ENCODE peak calls at places on chromosomes 4 and X, in six cellular contexts. I is tibial artery; F is AG10803; T is breast epithelium; R is Caco-2; M is CD8-positive, alpha-beta T cell. O is an unnamed sample.

GRCh38 chrX:106484233-106484632 is 127.5 kb upstream of the RADX start:
- DNase-seq in I (no peak), F (no peak), T (no peak), R (no peak), M (no peak), O (no peak)

GRCh38 chrX:11130142-11130541 is 19.0 kb downstream of the HCCS start:
- DNase-seq in I (no peak), F (no peak), T (no peak), R (no peak), M (no peak), O (no peak)

GRCh38 chrX:134999469-134999868 is 8.7 kb downstream of the SMIM10 start:
- DNase-seq in I (no peak), F (peak), T (no peak), R (peak), M (no peak), O (peak)

GRCh38 chr4:81491943-81492342 is 20.2 kb upstream of the RASGEF1B start:
- DNase-seq in I (no peak), F (no peak), T (no peak), R (no peak), M (no peak), O (no peak)

GRCh38 chr4:48322063-48322462 is 19.3 kb upstream of the SLAIN2 start:
- DNase-seq in I (no peak), F (no peak), T (no peak), R (no peak), M (no peak), O (no peak)

GRCh38 chr4:186953601-186954260 is 230.1 kb upstream of the FAT1 start:
- DNase-seq in I (no peak), F (peak), T (no peak), R (no peak), M (no peak), O (no peak)

GRCh38 chr4:6065166-6065565 is 46.9 kb upstream of the C4orf50 start:
- DNase-seq in I (no peak), F (no peak), T (no peak), R (no peak), M (no peak), O (no peak)

GRCh38 chr4:165325732-165326512 is 1.5 kb upstream of the MSMO1 start:
- DNase-seq in I (no peak), F (peak), T (no peak), R (peak), M (no peak), O (peak)

GRCh38 chrX:129761596-129761995 is 18.2 kb upstream of the SASH3 start:
- DNase-seq in I (no peak), F (no peak), T (no peak), R (no peak), M (no peak), O (no peak)

GRCh38 chr4:151866266-151866918 is 105.6 kb upstream of the GATB start:
- DNase-seq in I (no peak), F (no peak), T (no peak), R (no peak), M (no peak), O (peak)

GRCh38 chr4:19945501-19945900 is 306.2 kb upstream of the SLIT2 start:
- DNase-seq in I (no peak), F (no peak), T (no peak), R (no peak), M (no peak), O (no peak)

GRCh38 chr4:38644201-38644600 is 19.8 kb upstream of the KLF3 start:
- DNase-seq in I (no peak), F (no peak), T (no peak), R (no peak), M (no peak), O (no peak)

GRCh38 chr4:170464614-170465197 is 374.9 kb upstream of the AADAT start:
- DNase-seq in I (no peak), F (no peak), T (no peak), R (no peak), M (no peak), O (no peak)

GRCh38 chrX:114798902-114799301 is 215.0 kb downstream of the HTR2C start:
- DNase-seq in I (no peak), F (peak), T (no peak), R (no peak), M (no peak), O (peak)

GRCh38 chr4:103018391-103019318 is 850 bp downstream of the SLC9B1 start:
- DNase-seq in I (peak), F (peak), T (no peak), R (peak), M (no peak), O (no peak)

GRCh38 chr4:77959566-77960338 is 97.1 kb downstream of the MRPL1 start:
- DNase-seq in I (no peak), F (peak), T (no peak), R (peak), M (no peak), O (peak)

GRCh38 chr4:126955292-126956191 is 677.2 kb upstream of the INTU start:
- DNase-seq in I (peak), F (no peak), T (no peak), R (no peak), M (no peak), O (no peak)

GRCh38 chrX:80749404-80749803 is 60.3 kb downstream of the BRWD3 start:
- DNase-seq in I (no peak), F (no peak), T (no peak), R (no peak), M (no peak), O (no peak)

GRCh38 chrX:19624754-19625153 is 109.4 kb upstream of the MAP3K15 start:
- DNase-seq in I (no peak), F (peak), T (no peak), R (no peak), M (no peak), O (no peak)

GRCh38 chr4:183352546-183352945 is 30.3 kb upstream of the CLDN24 start:
- DNase-seq in I (no peak), F (no peak), T (no peak), R (no peak), M (no peak), O (no peak)

GRCh38 chrX:5650904-5651303 is 577.8 kb downstream of the NLGN4X start:
- DNase-seq in I (no peak), F (no peak), T (no peak), R (no peak), M (no peak), O (no peak)

GRCh38 chrX:108270280-108270679 is 167.9 kb downstream of the COL4A6 start:
- DNase-seq in I (no peak), F (no peak), T (no peak), R (no peak), M (no peak), O (no peak)

GRCh38 chr4:123345132-123345923 is 51.3 kb upstream of the SPRY1 start:
- DNase-seq in I (no peak), F (no peak), T (no peak), R (no peak), M (no peak), O (no peak)

GRCh38 chr4:179124957-179125356 is 1682.7 kb upstream of the AGA start:
- DNase-seq in I (no peak), F (no peak), T (no peak), R (no peak), M (no peak), O (no peak)

GRCh38 chr4:41985151-41985550 is 3.6 kb downstream of the DCAF4L1 start:
- DNase-seq in I (no peak), F (no peak), T (no peak), R (no peak), M (no peak), O (no peak)

GRCh38 chr4:87066403-87067119 is 131.8 kb downstream of the AFF1 start:
- DNase-seq in I (no peak), F (no peak), T (no peak), R (peak), M (no peak), O (no peak)

GRCh38 chr4:72314869-72315268 is 254.2 kb downstream of the ADAMTS3 start:
- DNase-seq in I (no peak), F (peak), T (no peak), R (no peak), M (no peak), O (peak)

GRCh38 chr4:76687730-76688441 is 210.1 kb downstream of the SOWAHB start:
- DNase-seq in I (no peak), F (no peak), T (no peak), R (no peak), M (no peak), O (no peak)

GRCh38 chr4:113825272-113825671 is 63.7 kb upstream of the CAMK2D start:
- DNase-seq in I (no peak), F (no peak), T (no peak), R (no peak), M (peak), O (no peak)

GRCh38 chrX:109578916-109579315 is 42.3 kb downstream of the NXT2 start:
- DNase-seq in I (no peak), F (no peak), T (no peak), R (no peak), M (no peak), O (no peak)

GRCh38 chr4:87227704-87228560 is 7.5 kb upstream of the KLHL8 start:
- DNase-seq in I (no peak), F (no peak), T (no peak), R (no peak), M (no peak), O (no peak)

GRCh38 chr4:187127456-187127855 is 403.8 kb upstream of the FAT1 start:
- DNase-seq in I (no peak), F (no peak), T (no peak), R (no peak), M (no peak), O (no peak)

GRCh38 chrX:37542791-37543190 is 28.7 kb upstream of the LANCL3 start:
- DNase-seq in I (no peak), F (no peak), T (no peak), R (no peak), M (no peak), O (no peak)

GRCh38 chrX:37541991-37542390 is 29.5 kb upstream of the LANCL3 start:
- DNase-seq in I (no peak), F (no peak), T (no peak), R (no peak), M (no peak), O (no peak)

GRCh38 chrX:37545066-37545465 is 26.4 kb upstream of the LANCL3 start:
- DNase-seq in I (no peak), F (no peak), T (no peak), R (no peak), M (no peak), O (no peak)

DNA sequence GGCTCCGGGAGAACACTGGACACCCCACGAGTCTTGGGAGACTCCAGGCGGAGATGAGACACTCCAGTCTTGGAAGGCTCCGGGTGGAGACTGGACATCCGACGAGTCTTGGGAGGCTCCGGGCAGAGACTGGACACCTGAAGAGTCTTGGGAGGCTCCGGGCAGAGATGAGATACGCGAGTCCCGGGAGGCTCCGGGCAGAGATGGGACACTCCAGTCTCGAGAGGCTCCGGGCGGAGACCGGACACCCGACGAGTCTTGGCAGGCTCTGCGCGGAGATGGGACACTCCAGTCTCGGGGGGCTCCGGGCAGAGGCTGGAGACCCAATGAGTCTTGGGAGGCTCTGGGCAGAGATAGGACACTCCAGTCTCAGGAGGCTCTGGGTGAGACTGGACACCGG is 28.1 kb upstream of the LANCL3 start:
- DNase-seq in I (no peak), F (no peak), T (no peak), R (no peak), M (no peak), O (no peak)
- H3K4me3 ChIP-seq in I (no peak), F (no peak), T (no peak), R (no peak), M (no peak), O (no peak)

GRCh38 chrX:84078991-84079390 is 109.0 kb downstream of the RPS6KA6 start:
- DNase-seq in I (no peak), F (no peak), T (no peak), R (no peak), M (no peak), O (no peak)
- TF ChIP-seq CTCF in I (no peak), F (no peak), T (no peak), R (no peak), M (no peak), O (no peak)

DNA sequence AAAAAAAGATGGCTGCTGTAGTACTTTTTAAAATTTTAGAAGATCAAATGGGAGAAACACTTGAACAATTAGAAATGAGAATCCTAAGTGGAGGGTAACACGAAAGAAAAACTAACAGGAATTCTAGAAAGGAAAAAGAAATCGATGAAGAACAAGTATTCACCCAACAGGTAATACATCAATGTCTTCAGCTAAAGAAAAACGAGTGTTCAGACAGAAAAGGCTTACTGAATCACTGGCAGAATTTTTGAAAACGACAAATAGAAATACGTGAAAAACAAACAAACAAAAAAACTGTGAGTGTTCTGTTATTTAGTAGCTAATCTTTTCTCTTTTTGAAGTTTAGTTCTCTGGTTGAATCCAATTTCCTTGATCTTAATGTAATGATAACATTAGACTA is 1.8 kb downstream of the MAD2L1 start:
- DNase-seq in I (no peak), F (no peak), T (no peak), R (no peak), M (no peak), O (no peak)
- H3K4me3 ChIP-seq in I (no peak), F (no peak), T (no peak), R (no peak), M (no peak), O (no peak)

GRCh38 chrX:150202641-150203248 is 160.4 kb upstream of the MAMLD1 start:
- DNase-seq in I (no peak), F (peak), T (no peak), R (no peak), M (no peak), O (peak)

GRCh38 chrX:150201841-150202240 is 161.3 kb upstream of the MAMLD1 start:
- DNase-seq in I (no peak), F (no peak), T (no peak), R (no peak), M (no peak), O (peak)

GRCh38 chrX:150203249-150203647 is 159.9 kb upstream of the MAMLD1 start:
- DNase-seq in I (no peak), F (no peak), T (no peak), R (no peak), M (no peak), O (no peak)

GRCh38 chrX:150207733-150208132 is 155.4 kb upstream of the MAMLD1 start:
- DNase-seq in I (no peak), F (no peak), T (no peak), R (no peak), M (no peak), O (no peak)

DNA sequence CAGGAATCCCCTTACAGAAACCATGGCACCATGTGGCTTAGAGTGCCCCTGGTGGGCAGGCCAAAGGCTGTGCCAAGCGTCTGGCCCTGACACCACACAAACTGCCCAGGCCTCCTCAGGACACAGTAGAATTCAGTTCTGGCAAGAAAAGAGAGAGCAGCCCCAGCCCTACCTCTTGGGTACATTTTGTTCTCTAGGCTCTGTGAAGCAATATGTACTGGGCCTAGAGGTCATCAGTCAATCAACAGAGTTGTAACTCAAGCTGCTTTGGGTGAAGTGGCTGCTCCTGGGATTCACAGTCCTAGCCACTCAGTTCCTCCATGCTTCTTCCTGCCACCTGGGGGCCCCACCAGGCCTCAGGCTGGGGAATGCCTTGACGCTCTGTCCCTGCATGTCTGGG is 158.1 kb upstream of the MAMLD1 start:
- DNase-seq in I (peak), F (no peak), T (no peak), R (no peak), M (no peak), O (no peak)
- TF ChIP-seq CTCF in I (no peak), F (no peak), T (no peak), R (no peak), M (no peak), O (no peak)

GRCh38 chrX:45669715-45670360 is 469.2 kb upstream of the DIPK2B start:
- DNase-seq in I (no peak), F (peak), T (no peak), R (no peak), M (no peak), O (peak)

GRCh38 chrX:45668686-45669443 is 468.2 kb upstream of the DIPK2B start:
- DNase-seq in I (no peak), F (peak), T (no peak), R (no peak), M (no peak), O (peak)

GRCh38 chrX:45664727-45665290 is 464.1 kb upstream of the DIPK2B start:
- DNase-seq in I (no peak), F (no peak), T (no peak), R (no peak), M (no peak), O (no peak)

GRCh38 chrX:45667666-45668065 is 467.0 kb upstream of the DIPK2B start:
- DNase-seq in I (no peak), F (peak), T (no peak), R (no peak), M (no peak), O (peak)
- H3K4me3 ChIP-seq in I (no peak), F (no peak), T (no peak), R (no peak), M (no peak), O (no peak)

O was measured in fibroblast of the aortic adventitia.